ENCODE peak calls at places on chromosomes 3 and 15, in seven cellular contexts. W, S, E, D, F, C and L are unnamed samples.

GRCh38 chr15:61748529-61748928 is 311.7 kb downstream of the VPS13C start:
- DNase-seq in E (no peak), C (no peak), D (no peak), S (no peak), F (no peak), W (no peak), L (no peak)

GRCh38 chr3:127985655-127986225 is 66.5 kb upstream of the SEC61A1 start:
- DNase-seq in W (no peak), F (no peak), C (no peak), D (no peak), S (no peak), E (no peak), L (no peak)

GRCh38 chr3:134078169-134078821 is 48.6 kb upstream of the SLCO2A1 start:
- DNase-seq in E (no peak), S (no peak), W (no peak), C (no peak), F (no peak), D (no peak), L (no peak)

GRCh38 chr3:169120928-169121327 is 542.6 kb downstream of the MECOM start:
- DNase-seq in W (no peak), E (no peak), D (no peak), S (no peak), C (no peak), F (no peak), L (no peak)

GRCh38 chr3:13200951-13201350 is 127.7 kb upstream of the IQSEC1 start:
- DNase-seq in E (no peak), F (no peak), D (no peak), C (no peak), S (no peak), W (no peak), L (no peak)

GRCh38 chr3:126313166-126313565 is 44.0 kb downstream of the KLF15 start:
- DNase-seq in E (no peak), W (no peak), C (no peak), D (no peak), F (no peak), S (no peak), L (no peak)

GRCh38 chr15:92494791-92495190 is 101.1 kb downstream of the ST8SIA2 start:
- DNase-seq in F (peak; percentile 15), C (no peak), S (no peak), E (no peak), W (no peak), D (no peak), L (no peak)

GRCh38 chr15:90873998-90874605 is 5.7 kb downstream of the FURIN start:
- DNase-seq in S (no peak), D (no peak), F (peak; percentile 21), W (peak; percentile 89), C (no peak), E (no peak), L (no peak)

GRCh38 chr3:66393486-66394260 is 107.1 kb downstream of the LRIG1 start:
- DNase-seq in F (peak; percentile 90), E (peak; percentile 50), W (no peak), S (peak; percentile 25), D (peak; percentile 97), C (peak; percentile 31), L (peak; percentile 78)

GRCh38 chr3:188267790-188268333 is 113.9 kb downstream of the LPP start:
- DNase-seq in W (no peak), C (no peak), S (no peak), E (no peak), D (no peak), F (no peak), L (no peak)

GRCh38 chr3:109803274-109803673 is 465.9 kb upstream of the DPPA4 start:
- DNase-seq in S (no peak), F (no peak), W (no peak), C (no peak), E (no peak), D (peak; percentile 22), L (no peak)

GRCh38 chr15:69579950-69580618 is 127.5 kb downstream of the RPLP1 start:
- DNase-seq in S (no peak), D (no peak), C (no peak), E (no peak), F (no peak), W (no peak), L (no peak)

GRCh38 chr15:29840054-29840453 is 17.8 kb upstream of the TJP1 start:
- DNase-seq in C (no peak), D (no peak), E (no peak), W (no peak), S (no peak), F (no peak), L (no peak)

GRCh38 chr3:72997421-72997961 is 880 bp downstream of the PPP4R2 start:
- DNase-seq in C (peak; percentile 47), W (no peak), F (peak; percentile 69), E (peak; percentile 39), S (peak; percentile 69), D (peak; percentile 60), L (peak; percentile 45)

GRCh38 chr3:8204846-8205624 is 296.6 kb upstream of the LMCD1 start:
- DNase-seq in F (peak; percentile 60), D (no peak), E (no peak), C (no peak), S (peak; percentile 14), W (no peak), L (no peak)

GRCh38 chr3:33385423-33385822 is 54.8 kb downstream of the UBP1 start:
- DNase-seq in E (peak; percentile 14), D (peak; percentile 68), S (no peak), W (no peak), C (no peak), F (no peak), L (no peak)

GRCh38 chr3:40985195-40985594 is 214.1 kb upstream of the CTNNB1 start:
- DNase-seq in D (no peak), S (no peak), F (no peak), C (no peak), E (no peak), W (no peak), L (no peak)

GRCh38 chr3:48595075-48595525 is at the start of gene COL7A1:
- DNase-seq in E (peak; percentile 12), D (no peak), W (no peak), C (no peak), F (no peak), S (no peak), L (no peak)

GRCh38 chr3:48591886-48592518 is 3.1 kb downstream of the COL7A1 start:
- DNase-seq in C (no peak), F (no peak), S (no peak), D (no peak), W (no peak), E (no peak), L (no peak)

GRCh38 chr3:48594431-48595049 is 589 bp downstream of the COL7A1 start:
- DNase-seq in S (no peak), F (no peak), D (no peak), W (no peak), E (no peak), C (no peak), L (no peak)

GRCh38 chr3:48592519-48593087 is 2.5 kb downstream of the COL7A1 start:
- DNase-seq in S (no peak), E (no peak), C (no peak), D (no peak), W (no peak), F (no peak), L (peak; percentile 19)

DNA sequence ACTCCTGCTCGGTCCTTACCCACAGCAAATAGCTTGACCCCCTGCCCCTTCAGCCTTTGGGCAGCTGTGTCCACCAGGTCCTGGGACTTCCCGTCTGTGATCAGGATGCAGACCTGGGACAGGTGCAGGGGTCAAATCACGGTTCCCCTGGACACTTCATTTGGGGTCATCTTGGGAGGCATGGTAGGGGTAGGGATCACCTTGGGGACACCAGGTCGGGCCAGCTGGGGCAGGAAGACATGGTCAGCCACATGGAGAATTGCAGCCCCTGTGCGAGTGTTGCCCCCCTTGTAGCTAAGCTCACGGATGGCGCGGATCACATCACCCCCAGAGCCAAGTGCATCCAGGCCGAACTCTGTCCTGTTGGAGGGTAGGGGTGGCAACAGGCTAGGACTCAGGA is 1.8 kb downstream of the COL7A1 start:
- DNase-seq in W (no peak), E (no peak), F (no peak), C (no peak), D (no peak), S (no peak), L (no peak)
- H3K4me3 ChIP-seq in W (no peak overlapping the region), E (no peak overlapping the region), F (peak overlapping the region; percentile 48), C (no peak overlapping the region), D (no peak overlapping the region), S (no peak overlapping the region), L (no peak overlapping the region)

GRCh38 chr15:37084602-37085001 is 15.7 kb downstream of the MEIS2 start:
- DNase-seq in F (no peak), W (no peak), E (no peak), C (no peak), D (no peak), S (peak; percentile 75), L (no peak)
- H3K4me3 ChIP-seq in F (no peak overlapping the region), W (no peak overlapping the region), E (no peak overlapping the region), C (no peak overlapping the region), D (no peak overlapping the region), S (no peak overlapping the region), L (no peak overlapping the region)

GRCh38 chr3:21672303-21672702 is 78.7 kb downstream of the ZNF385D start:
- DNase-seq in F (peak; percentile 92), W (no peak), C (no peak), D (no peak), S (peak; percentile 84), E (no peak), L (no peak)
- H3K4me3 ChIP-seq in F (no peak overlapping the region), W (no peak overlapping the region), C (no peak overlapping the region), D (no peak overlapping the region), S (no peak overlapping the region), E (no peak overlapping the region), L (no peak overlapping the region)

GRCh38 chr15:75044258-75044878 is 21.0 kb downstream of the PPCDC start:
- DNase-seq in S (no peak), D (no peak), W (no peak), E (no peak), C (no peak), F (no peak), L (no peak)

GRCh38 chr15:75038948-75039533 is 15.7 kb downstream of the PPCDC start:
- DNase-seq in C (no peak), D (no peak), E (no peak), W (no peak), S (no peak), F (no peak), L (no peak)

GRCh38 chr15:75042730-75043508 is 19.5 kb downstream of the PPCDC start:
- DNase-seq in W (peak; percentile 83), C (peak; percentile 22), S (peak; percentile 53), D (no peak), E (peak; percentile 51), F (peak; percentile 29), L (peak; percentile 31)

GRCh38 chr15:75045332-75046015 is 22.1 kb downstream of the PPCDC start:
- DNase-seq in D (no peak), S (no peak), W (no peak), C (no peak), E (no peak), F (no peak), L (peak; percentile 38)

DNA sequence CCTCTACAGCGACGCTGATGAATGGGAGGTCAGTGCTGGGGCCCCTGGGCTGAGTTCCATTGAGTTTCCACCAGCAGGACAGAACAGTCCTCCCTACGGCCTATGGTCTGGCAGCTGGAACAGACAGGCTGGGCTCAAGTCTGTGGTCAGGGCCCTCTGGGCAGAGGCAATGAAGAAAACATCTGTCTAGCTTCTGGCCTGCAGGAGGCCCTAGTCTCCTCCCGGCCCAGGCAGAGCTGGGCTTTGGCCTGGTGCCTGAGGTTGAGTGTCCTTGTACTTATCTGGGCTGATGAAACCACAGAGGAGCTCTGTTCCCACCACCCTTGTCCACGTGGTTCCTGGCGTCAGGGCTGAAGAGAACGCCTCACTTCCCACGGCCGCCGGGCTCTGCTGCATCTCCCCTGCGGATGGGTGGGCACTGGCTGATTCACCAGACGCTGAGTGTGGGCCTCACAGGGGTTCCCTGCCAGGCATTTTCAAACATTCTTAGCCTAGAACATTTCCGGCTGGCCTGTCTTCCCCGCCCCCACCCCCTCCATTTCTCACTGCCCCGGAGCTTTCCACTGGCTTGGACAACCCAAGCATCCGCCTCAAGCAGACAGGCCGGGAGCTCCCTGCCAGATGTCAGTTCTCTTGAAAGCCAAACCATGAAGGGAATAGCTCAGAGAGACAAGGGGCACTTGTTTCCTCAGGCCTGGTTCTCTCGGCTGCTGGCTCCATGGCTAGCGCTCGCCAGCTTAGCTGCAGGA is 20.3 kb downstream of the PPCDC start:
- DNase-seq in C (no peak), F (peak; percentile 100), S (peak; percentile 100), E (peak; percentile 20), W (peak; percentile 94), D (no peak), L (no peak)
- H3K4me3 ChIP-seq in C (no peak overlapping the region), F (no peak overlapping the region), S (peak overlapping the region; percentile 21), E (no peak overlapping the region), W (no peak overlapping the region), D (no peak overlapping the region), L (no peak overlapping the region)